ENCODE peak calls at places on chromosome 21, in eight cellular contexts. V is neuronal stem cell; C is SK-N-SH; K is BE2C; Y is upper lobe of right lung; T is tibial artery; B is effector memory CD4-positive, alpha-beta T cell; O is mesenchymal stem cell. L is an unnamed sample.
A peak's percentile ranks its signal among the peaks of the same experiment; 100 is the strongest.

GRCh38 chr21:36321325-36322082 is 1.5 kb downstream of the MORC3 start:
- DNase-seq in Y (no peak), T (no peak), O (peak; percentile 45), B (no peak), C (peak; percentile 63), V (peak; percentile 9), K (peak; percentile 9), L (no peak)

GRCh38 chr21:30936207-30936606 is 54.8 kb upstream of the KRTAP11-1 start:
- DNase-seq in T (no peak), C (no peak), V (no peak), K (no peak), B (no peak), O (no peak), Y (no peak), L (no peak)

GRCh38 chr21:16287060-16287459 is 557.3 kb downstream of the USP25 start:
- DNase-seq in O (no peak), T (no peak), B (no peak), V (no peak), K (no peak), Y (no peak), C (no peak), L (no peak)

GRCh38 chr21:14560139-14560538 is 14.0 kb upstream of the SAMSN1 start:
- DNase-seq in Y (no peak), K (no peak), C (no peak), B (no peak), T (no peak), O (no peak), V (no peak), L (no peak)

GRCh38 chr21:35400233-35400939 is 351.3 kb upstream of the RUNX1 start:
- DNase-seq in T (no peak), V (peak; percentile 12), B (no peak), C (peak; percentile 43), Y (no peak), K (no peak), O (peak; percentile 61), L (no peak)

GRCh38 chr21:26421724-26422123 is 151.4 kb downstream of the CYYR1 start:
- DNase-seq in K (no peak), O (no peak), V (no peak), Y (no peak), B (no peak), C (no peak), T (no peak), L (no peak)

GRCh38 chr21:30044447-30045064 is 104.8 kb upstream of the GRIK1 start:
- DNase-seq in C (peak; percentile 1), Y (no peak), T (no peak), O (peak; percentile 14), V (peak; percentile 14), B (no peak), K (peak; percentile 8), L (no peak)

GRCh38 chr21:41604583-41605041 is 96.7 kb upstream of the TMPRSS2 start:
- DNase-seq in O (no peak), K (no peak), B (no peak), Y (peak; percentile 47), V (no peak), T (peak; percentile 10), C (no peak), L (no peak)

GRCh38 chr21:34724131-34724856 is 55.5 kb downstream of the CLIC6 start:
- DNase-seq in K (no peak), B (no peak), C (no peak), O (no peak), T (no peak), V (no peak), Y (no peak), L (no peak)

GRCh38 chr21:35232545-35233176 is 183.6 kb upstream of the RUNX1 start:
- DNase-seq in Y (no peak), T (no peak), V (no peak), C (no peak), O (peak; percentile 91), B (no peak), K (no peak), L (no peak)

GRCh38 chr21:19557488-19557887 is 1153.9 kb upstream of the TMPRSS15 start:
- DNase-seq in Y (no peak), B (no peak), K (no peak), O (no peak), C (no peak), T (no peak), V (no peak), L (no peak)

GRCh38 chr21:25934771-25935224 is 200.0 kb downstream of the GABPA start:
- DNase-seq in K (no peak), Y (peak; percentile 64), B (no peak), C (no peak), T (peak; percentile 87), O (peak; percentile 98), V (no peak), L (no peak)

GRCh38 chr21:41681939-41682718 is 84.7 kb downstream of the RIPK4 start:
- DNase-seq in Y (peak; percentile 61), T (no peak), B (no peak), C (no peak), V (no peak), O (no peak), K (no peak), L (no peak)

GRCh38 chr21:25909341-25909740 is 174.6 kb downstream of the GABPA start:
- DNase-seq in O (no peak), Y (no peak), K (no peak), C (no peak), B (no peak), T (no peak), V (no peak), L (no peak)

GRCh38 chr21:27649323-27649722 is 682.4 kb upstream of the ADAMTS5 start:
- DNase-seq in T (no peak), B (no peak), O (peak; percentile 95), V (no peak), K (no peak), C (no peak), Y (no peak), L (no peak)

GRCh38 chr21:29302340-29302991 is 3.7 kb downstream of the BACH1 start:
- DNase-seq in V (no peak), Y (no peak), K (no peak), C (no peak), B (no peak), O (peak; percentile 29), T (no peak), L (no peak)

GRCh38 chr21:41478319-41479177 is 29.4 kb downstream of the TMPRSS2 start:
- DNase-seq in K (no peak), O (no peak), Y (peak; percentile 80), B (no peak), V (no peak), C (no peak), T (no peak), L (no peak)

GRCh38 chr21:27371065-27371464 is 404.2 kb upstream of the ADAMTS5 start:
- DNase-seq in C (no peak), V (no peak), B (no peak), K (no peak), O (no peak), T (no peak), Y (no peak), L (no peak)

GRCh38 chr21:29078884-29079765 is 5.7 kb upstream of the CCT8 start:
- DNase-seq in T (no peak), B (no peak), O (peak; percentile 29), V (no peak), C (no peak), Y (no peak), K (no peak), L (no peak)

GRCh38 chr21:37642493-37642892 is 273.8 kb downstream of the KCNJ6 start:
- DNase-seq in B (no peak), O (no peak), K (no peak), C (no peak), V (no peak), T (no peak), Y (no peak), L (peak; percentile 63)

DNA sequence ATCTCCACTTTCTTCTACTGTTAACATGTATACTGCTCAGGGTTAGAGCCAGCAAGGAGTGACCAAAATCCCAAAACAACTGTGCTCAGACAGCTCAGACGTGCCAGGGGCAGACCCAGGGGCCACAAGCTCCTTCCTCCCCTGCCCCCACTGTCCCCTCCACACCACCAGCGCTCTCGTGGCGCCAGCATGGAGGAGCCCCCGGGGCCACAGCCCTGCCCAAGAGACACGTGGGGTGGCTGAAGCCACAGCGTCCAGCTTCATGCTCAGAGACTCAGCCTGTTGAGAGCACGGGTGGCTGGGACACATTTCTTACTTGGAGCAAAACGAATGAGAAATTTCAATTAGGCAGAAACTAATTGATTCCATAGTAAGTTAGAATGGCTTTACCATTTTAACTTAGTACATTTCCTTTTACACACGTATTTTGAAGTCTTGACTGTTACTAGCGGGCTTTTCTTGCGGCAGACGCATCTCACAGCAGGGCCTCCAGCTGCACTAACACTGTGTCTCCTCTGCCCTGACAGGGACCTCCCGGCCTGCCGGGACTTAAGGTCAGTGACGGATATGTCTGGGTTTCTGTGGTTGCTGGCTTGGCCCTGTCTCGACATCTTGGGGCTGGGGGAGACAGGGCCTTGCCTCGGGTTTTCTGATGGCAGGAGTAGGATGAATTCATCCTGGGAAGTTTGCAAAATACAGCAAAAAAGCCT is 54.2 kb downstream of the SLC19A1 start:
- DNase-seq in B (no peak), T (no peak), V (no peak), C (no peak), Y (no peak), O (no peak), K (no peak), L (peak; percentile 62)
- H3K36me3 ChIP-seq in B (no peaks in the 10 kb centered on the region), T (peaks cover 65% of the 10 kb centered on the region), V (peaks cover 11% of the 10 kb centered on the region), C (peaks cover 41% of the 10 kb centered on the region), Y (no peaks in the 10 kb centered on the region), O (peaks cover 85% of the 10 kb centered on the region), K (no peaks in the 10 kb centered on the region), L (no peaks in the 10 kb centered on the region)

GRCh38 chr21:43021756-43022600 is 47.6 kb downstream of the PKNOX1 start:
- DNase-seq in B (no peak), C (no peak), T (no peak), K (no peak), V (no peak), O (no peak), Y (peak; percentile 46), L (no peak)
- H3K36me3 ChIP-seq in B (peaks cover 43% of the 10 kb centered on the region), C (peaks cover 11% of the 10 kb centered on the region), T (peaks cover 25% of the 10 kb centered on the region), K (peaks cover 23% of the 10 kb centered on the region), V (peaks cover 5% of the 10 kb centered on the region), O (peaks cover 30% of the 10 kb centered on the region), Y (peaks cover 52% of the 10 kb centered on the region), L (peaks cover 61% of the 10 kb centered on the region)

DNA sequence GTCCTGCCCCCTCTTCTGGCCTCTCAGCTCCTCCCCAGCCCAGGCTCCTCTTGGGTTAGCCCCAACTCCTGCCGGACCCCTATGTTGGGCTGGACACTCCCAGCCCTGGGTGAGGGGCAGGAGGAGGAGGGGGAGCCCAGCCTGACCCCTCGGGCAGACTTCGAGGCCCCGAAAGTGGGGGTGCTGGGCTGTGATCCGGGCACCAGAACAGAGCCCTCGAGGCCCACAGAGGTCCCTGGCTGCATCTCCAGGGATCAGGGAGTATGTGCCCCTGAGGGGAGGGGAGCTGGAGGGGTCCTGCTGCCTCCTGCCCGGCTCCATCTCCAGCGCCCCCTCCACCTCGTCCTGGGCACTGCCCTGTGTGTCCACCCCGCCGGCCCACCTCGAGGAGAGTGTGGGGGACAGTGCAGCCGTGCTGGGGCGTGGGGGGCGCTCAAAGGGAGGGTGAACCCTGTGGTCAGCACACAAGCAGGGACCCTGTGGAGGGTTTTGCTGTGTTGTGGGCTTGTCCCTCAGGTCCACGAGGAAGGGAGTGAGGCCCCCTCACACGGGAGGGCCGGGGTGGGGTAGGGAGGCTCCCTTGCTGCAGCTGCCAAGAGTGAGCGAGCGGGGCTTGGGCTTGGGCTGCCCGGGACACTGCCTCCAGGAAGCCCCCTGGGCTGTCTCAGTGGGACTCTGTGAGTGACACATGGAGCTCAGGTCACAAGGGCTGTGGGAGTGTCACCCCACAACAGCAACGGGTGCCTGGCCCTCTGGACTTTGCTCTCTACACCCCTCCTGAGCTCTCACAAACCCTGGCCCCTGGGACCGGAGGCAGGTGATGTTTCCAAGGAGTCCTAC is 54.4 kb downstream of the COL18A1 start:
- DNase-seq in K (no peak), C (no peak), Y (no peak), O (no peak), T (no peak), B (no peak), V (no peak), L (no peak)
- H3K36me3 ChIP-seq in K (no peaks in the 10 kb centered on the region), C (peaks cover 5% of the 10 kb centered on the region), Y (no peaks in the 10 kb centered on the region), O (peaks cover 79% of the 10 kb centered on the region), T (peaks cover 11% of the 10 kb centered on the region), B (no peaks in the 10 kb centered on the region), V (peaks cover 2% of the 10 kb centered on the region), L (no peaks in the 10 kb centered on the region)

GRCh38 chr21:21199342-21200102 is 201.3 kb downstream of the NCAM2 start:
- DNase-seq in V (no peak), B (no peak), O (no peak), K (no peak), C (no peak), Y (no peak), T (no peak), L (no peak)
- H3K36me3 ChIP-seq in V (no peaks in the 10 kb centered on the region), B (no peaks in the 10 kb centered on the region), O (no peaks in the 10 kb centered on the region), K (no peaks in the 10 kb centered on the region), C (no peaks in the 10 kb centered on the region), Y (no peaks in the 10 kb centered on the region), T (no peaks in the 10 kb centered on the region), L (no peaks in the 10 kb centered on the region)

L was measured in WERI-Rb-1.